ENCODE peak calls at places on chromosome 22, in four cellular contexts. M is fibroblast of lung, J is AG04450, Z is PC-9. G is an unnamed sample.

GRCh38 chr22:33579448-33580093 is 340.7 kb downstream of the LARGE1 start:
- DNase-seq in M (peak), J (no peak), Z (peak), G (peak)

GRCh38 chr22:45212992-45213751 is 27.5 kb downstream of the KIAA0930 start:
- DNase-seq in M (peak), J (no peak), Z (no peak), G (no peak)

GRCh38 chr22:45478108-45478771 is 24.4 kb upstream of the FBLN1 start:
- DNase-seq in M (peak), J (peak), Z (peak), G (no peak)

GRCh38 chr22:46660604-46661201 is 40.5 kb downstream of the GRAMD4 start:
- DNase-seq in M (no peak), J (no peak), Z (peak), G (peak)

GRCh38 chr22:30313527-30314385 is 13.0 kb downstream of the TBC1D10A start:
- DNase-seq in M (no peak), J (no peak), Z (no peak), G (no peak)

GRCh38 chr22:46734830-46735453 is 3.1 kb downstream of the CERK start:
- DNase-seq in M (no peak), J (no peak), Z (no peak), G (no peak)

GRCh38 chr22:25797891-25798290 is 55.9 kb downstream of the MYO18B start:
- DNase-seq in M (no peak), J (no peak), Z (no peak), G (no peak)

GRCh38 chr22:46471901-46472721 is 65.3 kb downstream of the CELSR1 start:
- DNase-seq in M (peak), J (no peak), Z (peak), G (no peak)

GRCh38 chr22:21585389-21585788 is 17.9 kb downstream of the UBE2L3 start:
- DNase-seq in M (no peak), J (no peak), Z (no peak), G (no peak)

GRCh38 chr22:45612451-45612901 is 59.2 kb upstream of the ATXN10 start:
- DNase-seq in M (peak), J (peak), Z (no peak), G (no peak)

GRCh38 chr22:23183107-23183698 is 2.9 kb downstream of the BCR start:
- DNase-seq in M (peak), J (no peak), Z (peak), G (peak)

GRCh38 chr22:32100711-32101110 is 57.6 kb downstream of the SLC5A1 start:
- DNase-seq in M (no peak), J (no peak), Z (no peak), G (peak)

GRCh38 chr22:35173655-35174054 is 83.6 kb upstream of the HMGXB4 start:
- DNase-seq in M (no peak), J (no peak), Z (no peak), G (no peak)

GRCh38 chr22:41620646-41621098 is at the start of gene DESI1:
- DNase-seq in M (peak), J (no peak), Z (no peak), G (peak)

GRCh38 chr22:50346415-50346945 is 3.4 kb downstream of the PPP6R2 start:
- DNase-seq in M (no peak), J (no peak), Z (no peak), G (no peak)

GRCh38 chr22:50341977-50342650 is 1.0 kb upstream of the PPP6R2 start:
- DNase-seq in M (peak), J (peak), Z (peak), G (peak)

GRCh38 chr22:50342651-50343540 is at the start of gene PPP6R2:
- DNase-seq in M (peak), J (no peak), Z (peak), G (peak)

GRCh38 chr22:50340157-50340879 is 2.8 kb upstream of the PPP6R2 start:
- DNase-seq in M (peak), J (no peak), Z (peak), G (peak)

DNA sequence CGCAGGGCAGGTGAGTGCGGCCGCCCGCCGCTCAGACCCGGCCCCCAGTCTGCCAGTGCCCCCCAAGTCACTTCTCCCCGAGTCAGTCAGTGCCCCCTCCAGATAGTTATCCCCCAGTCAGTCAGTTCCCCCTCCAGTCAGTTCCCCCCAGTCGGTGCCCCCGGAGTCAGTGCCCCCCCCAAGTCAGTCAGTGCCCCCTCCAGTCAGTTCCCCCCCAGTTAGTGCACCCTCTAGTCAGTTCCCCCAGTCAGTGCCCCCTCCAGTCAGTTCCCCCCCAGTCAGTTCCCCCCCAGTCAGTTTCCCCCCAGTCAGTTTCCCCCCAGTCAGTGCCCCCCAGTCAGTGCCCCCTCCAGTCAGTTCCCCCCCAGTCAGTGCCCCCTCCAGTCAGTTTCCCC is 411 bp downstream of the PPP6R2 start:
- DNase-seq in M (no peak), J (no peak), Z (no peak), G (no peak)
- TF ChIP-seq CTCF in M (no peak), J (no peak), Z (no peak), G (no peak)

GRCh38 chr22:38865201-38866023 is 6.6 kb downstream of the CBX6 start:
- DNase-seq in M (no peak), J (no peak), Z (no peak), G (no peak)
- TF ChIP-seq CTCF in M (no peak), J (no peak), Z (no peak), G (no peak)

GRCh38 chr22:49446145-49446758 is 381.4 kb downstream of the BRD1 start:
- DNase-seq in M (no peak), J (no peak), Z (no peak), G (no peak)
- TF ChIP-seq CTCF in M (no peak), J (no peak), Z (no peak), G (no peak)

DNA sequence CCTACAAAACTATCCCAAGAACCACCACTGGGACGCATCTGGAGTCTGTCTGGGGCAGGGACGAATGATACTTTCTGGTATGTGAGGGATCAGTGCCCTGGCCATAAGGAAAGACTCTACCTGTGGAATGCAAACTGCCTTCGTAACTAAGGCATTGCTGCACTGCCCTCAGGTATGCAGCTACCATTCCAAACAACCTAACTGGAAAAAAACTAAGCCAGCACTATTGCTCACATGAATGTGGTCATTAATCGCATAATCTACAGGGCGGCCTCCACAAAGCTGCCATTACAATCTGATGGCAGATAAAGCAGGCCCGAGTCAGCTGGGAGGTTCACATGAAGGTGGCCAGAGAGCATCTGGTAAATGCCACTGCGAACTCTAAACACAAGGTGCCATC is 3.9 kb downstream of the PACSIN2 start:
- DNase-seq in M (peak), J (no peak), Z (peak), G (no peak)
- TF ChIP-seq CTCF in M (no peak), J (peak), Z (no peak), G (no peak)